ENCODE peak calls at places on chromosome 1, in nine cellular contexts. P is skeletal muscle cell, C is BE2C, L is fibroblast of mammary gland, O is GM12865, H is tibial artery, Q is tibial nerve, F is left ventricle myocardium inferior, G is fibroblast of lung. S is an unnamed sample.

GRCh38 chr1:66527688-66528087 is 6.3 kb upstream of the SGIP1 start:
- DNase-seq in H (no peak), G (peak), C (no peak), Q (no peak), P (no peak), O (no peak), L (peak), F (no peak), S (peak)

GRCh38 chr1:54324750-54325704 is 81.2 kb downstream of the SSBP3 start:
- DNase-seq in G (no peak), L (peak), O (no peak), Q (no peak), F (no peak), C (no peak), H (no peak), P (no peak), S (no peak)

GRCh38 chr1:222928212-222928611 is 113.4 kb downstream of the DISP1 start:
- DNase-seq in O (no peak), H (peak), P (no peak), L (peak), Q (peak), F (peak), G (peak), C (peak), S (peak)

GRCh38 chr1:205535866-205536758 is 31.6 kb downstream of the CDK18 start:
- DNase-seq in H (no peak), G (no peak), O (no peak), L (no peak), Q (no peak), F (no peak), P (no peak), C (peak), S (no peak)

GRCh38 chr1:176096015-176096414 is 111.1 kb downstream of the COP1 start:
- DNase-seq in G (no peak), H (no peak), C (no peak), F (no peak), P (no peak), Q (no peak), O (peak), L (no peak), S (no peak)

GRCh38 chr1:48047116-48047515 is 49.9 kb upstream of the TRABD2B start:
- DNase-seq in G (peak), L (no peak), C (no peak), Q (no peak), P (no peak), H (no peak), F (no peak), O (no peak), S (no peak)

GRCh38 chr1:178393370-178393769 is 103.4 kb downstream of the CLEC20A start:
- DNase-seq in C (no peak), L (no peak), G (no peak), P (no peak), H (no peak), O (no peak), F (no peak), Q (no peak), S (no peak)

GRCh38 chr1:13764933-13765332 is 64.9 kb downstream of the PRDM2 start:
- DNase-seq in O (peak), H (no peak), P (no peak), G (peak), C (no peak), Q (no peak), L (no peak), F (no peak), S (no peak)

GRCh38 chr1:167515893-167516321 is 2.4 kb downstream of the CD247 start:
- DNase-seq in L (no peak), G (no peak), P (no peak), F (no peak), O (no peak), C (no peak), Q (no peak), H (no peak), S (no peak)

GRCh38 chr1:246689409-246689997 is 34.7 kb upstream of the SCCPDH start:
- DNase-seq in Q (no peak), C (peak), L (peak), O (peak), F (peak), G (peak), H (no peak), P (no peak), S (peak)

GRCh38 chr1:217211484-217211883 is 419.4 kb downstream of the GPATCH2 start:
- DNase-seq in O (peak), C (no peak), Q (no peak), G (no peak), F (no peak), P (no peak), L (no peak), H (no peak), S (no peak)

GRCh38 chr1:200670215-200671118 is 760 bp upstream of the DDX59 start:
- DNase-seq in O (peak), L (peak), C (peak), G (peak), P (peak), Q (no peak), F (no peak), H (peak), S (peak)

GRCh38 chr1:201095581-201096531 is 16.4 kb downstream of the CACNA1S start:
- DNase-seq in P (peak), L (no peak), Q (no peak), C (no peak), G (peak), O (peak), F (no peak), H (no peak), S (peak)

GRCh38 chr1:183778006-183778405 is 26.9 kb upstream of the RGL1 start:
- DNase-seq in F (no peak), L (no peak), Q (no peak), P (no peak), G (no peak), O (no peak), C (no peak), H (no peak), S (no peak)

GRCh38 chr1:223217781-223218180 is 74.7 kb upstream of the TLR5 start:
- DNase-seq in F (no peak), P (no peak), O (no peak), G (no peak), C (no peak), H (no peak), Q (no peak), L (no peak), S (no peak)

GRCh38 chr1:193094112-193094511 is 11.1 kb downstream of the GLRX2 start:
- DNase-seq in L (no peak), H (no peak), Q (no peak), P (no peak), G (no peak), O (no peak), C (no peak), F (no peak), S (no peak)

GRCh38 chr1:53305650-53306049 is 22.2 kb downstream of the LRP8 start:
- DNase-seq in L (no peak), G (peak), O (no peak), Q (no peak), C (no peak), P (no peak), H (no peak), F (no peak), S (no peak)

GRCh38 chr1:198423701-198424100 is 116.8 kb downstream of the ATP6V1G3 start:
- DNase-seq in P (no peak), Q (no peak), H (no peak), F (no peak), O (no peak), G (no peak), L (no peak), C (no peak), S (no peak)

GRCh38 chr1:94061513-94062443 is 59.2 kb downstream of the ABCA4 start:
- DNase-seq in P (peak), F (peak), G (peak), L (peak), C (peak), O (peak), H (peak), Q (peak), S (peak)

GRCh38 chr1:110412576-110412975 is 5.1 kb upstream of the LAMTOR5 start:
- DNase-seq in Q (peak), O (peak), L (peak), C (peak), G (peak), F (peak), P (no peak), H (peak), S (peak)

GRCh38 chr1:15747378-15747777 is 5.1 kb downstream of the TMEM82 start:
- DNase-seq in Q (no peak), F (no peak), C (no peak), H (no peak), L (no peak), G (no peak), P (no peak), O (no peak), S (no peak)

DNA sequence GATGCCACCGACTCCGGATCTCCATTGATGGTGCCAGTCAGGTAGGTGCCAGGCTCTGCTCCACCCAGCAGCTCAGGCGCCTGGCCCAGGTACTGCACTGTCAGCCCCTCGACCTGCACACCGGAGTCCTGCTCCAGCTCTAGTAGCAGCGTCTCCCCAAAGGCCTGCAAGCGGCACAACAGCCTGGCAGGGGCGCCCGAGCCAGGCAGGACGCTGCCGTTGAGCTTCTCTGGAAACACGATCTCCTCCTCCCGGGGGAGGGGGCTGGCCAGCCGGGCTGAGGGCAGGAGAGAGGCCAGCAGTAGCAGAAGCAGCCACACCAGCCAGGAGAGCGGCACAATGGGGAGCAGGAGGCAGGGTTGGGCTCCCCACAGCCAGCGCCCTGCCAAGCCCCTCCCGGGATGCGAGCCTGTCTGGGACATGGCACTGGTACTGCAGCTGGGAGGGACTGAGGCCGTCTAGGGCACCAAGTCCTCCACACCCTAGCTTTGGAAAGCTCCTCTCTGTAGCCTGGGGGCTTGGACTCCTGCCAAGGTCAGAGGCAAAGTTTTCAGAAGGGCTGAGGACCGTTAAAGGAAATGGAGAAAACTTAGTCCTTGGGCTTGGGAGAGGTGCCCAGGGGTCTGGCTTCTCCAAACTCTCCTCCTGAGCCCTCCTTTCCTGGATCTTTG is 513 bp downstream of the ADAMTS4 start:
- DNase-seq in H (no peak), L (peak), Q (no peak), C (peak), P (no peak), O (no peak), F (peak), G (no peak), S (peak)
- H3K4me3 ChIP-seq in H (peak), L (peak), Q (peak), C (peak), P (peak), O (no peak), F (peak), G (peak), S (peak)

GRCh38 chr1:220750126-220750525 is 2.0 kb downstream of the MTARC2 start:
- DNase-seq in F (no peak), L (peak), H (no peak), P (no peak), Q (no peak), C (no peak), G (no peak), O (no peak), S (no peak)
- H3K4me3 ChIP-seq in F (peak), L (no peak), H (peak), P (no peak), Q (peak), C (no peak), G (peak), O (no peak), S (no peak)

DNA sequence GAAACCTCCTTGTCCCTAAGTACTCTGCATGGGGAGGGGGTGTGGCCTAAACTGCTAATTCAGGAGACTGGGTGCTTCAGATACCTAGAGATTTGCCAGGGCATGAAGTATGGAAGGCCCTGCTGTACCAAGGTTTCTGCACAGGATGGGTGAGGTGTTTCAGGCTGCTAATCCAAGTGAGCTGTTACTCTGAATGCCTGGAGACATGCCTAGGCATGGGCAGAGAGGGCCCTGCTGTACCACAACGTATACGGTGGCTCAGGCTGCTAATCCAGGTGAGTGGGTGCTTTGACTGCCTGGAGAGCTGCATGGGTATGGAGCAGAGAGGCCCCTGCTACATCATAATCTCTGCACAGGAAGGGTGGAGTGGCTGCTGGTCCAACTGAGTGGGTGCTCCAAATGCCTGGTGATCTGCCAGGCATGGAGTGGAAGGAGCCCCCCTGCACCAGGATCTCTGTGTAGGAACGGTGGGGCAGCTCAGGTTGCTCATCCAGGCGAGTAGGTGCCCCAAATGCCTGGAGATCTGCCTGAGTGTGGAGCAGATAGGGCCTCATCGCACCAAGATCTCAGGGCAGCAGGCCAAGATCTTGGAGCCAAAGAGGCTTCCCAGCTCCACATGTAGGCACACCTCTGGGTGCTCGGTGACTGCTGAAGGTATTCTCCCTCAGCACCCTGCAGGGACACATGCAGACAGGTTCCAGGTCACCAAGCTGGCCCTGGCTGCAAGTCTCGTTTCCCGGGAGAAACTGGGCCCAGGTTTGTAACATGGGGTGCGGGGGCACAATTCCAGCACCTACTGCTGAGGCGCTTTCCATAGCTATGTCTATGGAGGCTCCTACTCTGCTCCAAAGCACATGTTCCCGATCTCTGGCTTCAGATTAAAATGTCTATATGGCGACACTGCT is 252.5 kb upstream of the PLXNA2 start:
- DNase-seq in L (no peak), C (no peak), P (no peak), H (no peak), Q (no peak), O (no peak), F (no peak), G (no peak), S (no peak)
- H3K4me3 ChIP-seq in L (no peak), C (no peak), P (no peak), H (no peak), Q (no peak), O (no peak), F (no peak), G (no peak), S (no peak)

GRCh38 chr1:46806196-46807020 is 7.6 kb downstream of the CYP4B1 start:
- DNase-seq in Q (peak), G (no peak), O (no peak), C (no peak), H (peak), F (peak), P (no peak), L (peak), S (no peak)
- H3K4me3 ChIP-seq in Q (peak), G (no peak), O (no peak), C (no peak), H (no peak), F (peak), P (no peak), L (no peak), S (no peak)

GRCh38 chr1:79043506-79043905 is 37.0 kb upstream of the ADGRL4 start:
- DNase-seq in H (no peak), G (peak), C (no peak), P (peak), O (no peak), L (peak), F (no peak), Q (no peak), S (no peak)
- H3K4me3 ChIP-seq in H (no peak), G (no peak), C (no peak), P (no peak), O (no peak), L (no peak), F (no peak), Q (no peak), S (no peak)

GRCh38 chr1:220325306-220325995 is 53.2 kb upstream of the RAB3GAP2 start:
- DNase-seq in P (no peak), L (no peak), H (no peak), G (no peak), Q (no peak), C (no peak), O (no peak), F (no peak), S (peak)
- H3K4me3 ChIP-seq in P (no peak), L (no peak), H (no peak), G (no peak), Q (no peak), C (no peak), O (no peak), F (no peak), S (no peak)

GRCh38 chr1:21024918-21025317 is 151.8 kb downstream of the EIF4G3 start:
- DNase-seq in P (no peak), O (no peak), L (no peak), H (no peak), F (no peak), Q (no peak), G (no peak), C (no peak), S (no peak)

GRCh38 chr1:21018673-21019072 is 158.0 kb downstream of the EIF4G3 start:
- DNase-seq in L (no peak), G (no peak), F (no peak), Q (no peak), H (no peak), C (no peak), O (no peak), P (no peak), S (no peak)

GRCh38 chr1:21021311-21021710 is 155.4 kb downstream of the EIF4G3 start:
- DNase-seq in L (no peak), F (no peak), P (no peak), G (peak), O (no peak), C (no peak), Q (no peak), H (no peak), S (no peak)

GRCh38 chr1:21020151-21020550 is 156.5 kb downstream of the EIF4G3 start:
- DNase-seq in C (no peak), Q (no peak), F (no peak), L (no peak), P (no peak), H (no peak), G (peak), O (no peak), S (peak)

GRCh38 chr1:21022279-21023040 is 154.2 kb downstream of the EIF4G3 start:
- DNase-seq in G (peak), F (no peak), P (peak), L (peak), Q (no peak), H (peak), O (peak), C (peak), S (peak)
- H3K4me3 ChIP-seq in G (peak), F (peak), P (no peak), L (peak), Q (no peak), H (no peak), O (peak), C (no peak), S (no peak)